ENCODE peak calls at places on chromosomes 7 and 10, in five cellular contexts. U, W, M, R and Y are unnamed samples.

GRCh38 chr7:29327455-29327854 is 132.9 kb downstream of the CHN2 start:
- DNase-seq in U (no peak), W (no peak), M (no peak), R (no peak), Y (no peak)

GRCh38 chr10:6054884-6055283 is 7.3 kb downstream of the IL2RA start:
- DNase-seq in U (no peak), W (no peak), M (peak), R (no peak), Y (no peak)

GRCh38 chr10:24783504-24783903 is 59.8 kb upstream of the ARHGAP21 start:
- DNase-seq in U (no peak), W (no peak), M (no peak), R (no peak), Y (no peak)

GRCh38 chr7:50531928-50532327 is 33.3 kb downstream of the DDC start:
- DNase-seq in U (no peak), W (peak), M (no peak), R (no peak), Y (no peak)

GRCh38 chr10:103888113-103888841 is 29.7 kb downstream of the STN1 start:
- DNase-seq in U (peak), W (peak), M (peak), R (peak), Y (no peak)

GRCh38 chr7:77409005-77409738 is 7.0 kb downstream of the GSAP start:
- DNase-seq in U (peak), W (no peak), M (no peak), R (no peak), Y (no peak)

GRCh38 chr10:126433351-126433750 is 45.1 kb upstream of the ADAM12 start:
- DNase-seq in U (no peak), W (no peak), M (no peak), R (no peak), Y (no peak)

GRCh38 chr10:62244785-62245595 is 23.7 kb downstream of the RTKN2 start:
- DNase-seq in U (peak), W (peak), M (no peak), R (no peak), Y (no peak)

GRCh38 chr10:15672469-15672868 is 47.3 kb downstream of the ITGA8 start:
- DNase-seq in U (no peak), W (no peak), M (no peak), R (no peak), Y (no peak)

GRCh38 chr7:112214887-112215286 is 8.4 kb downstream of the ZNF277 start:
- DNase-seq in U (no peak), W (no peak), M (no peak), R (no peak), Y (no peak)

GRCh38 chr10:43958071-43958432 is 309.4 kb upstream of the ZNF32 start:
- DNase-seq in U (no peak), W (no peak), M (no peak), R (no peak), Y (no peak)

DNA sequence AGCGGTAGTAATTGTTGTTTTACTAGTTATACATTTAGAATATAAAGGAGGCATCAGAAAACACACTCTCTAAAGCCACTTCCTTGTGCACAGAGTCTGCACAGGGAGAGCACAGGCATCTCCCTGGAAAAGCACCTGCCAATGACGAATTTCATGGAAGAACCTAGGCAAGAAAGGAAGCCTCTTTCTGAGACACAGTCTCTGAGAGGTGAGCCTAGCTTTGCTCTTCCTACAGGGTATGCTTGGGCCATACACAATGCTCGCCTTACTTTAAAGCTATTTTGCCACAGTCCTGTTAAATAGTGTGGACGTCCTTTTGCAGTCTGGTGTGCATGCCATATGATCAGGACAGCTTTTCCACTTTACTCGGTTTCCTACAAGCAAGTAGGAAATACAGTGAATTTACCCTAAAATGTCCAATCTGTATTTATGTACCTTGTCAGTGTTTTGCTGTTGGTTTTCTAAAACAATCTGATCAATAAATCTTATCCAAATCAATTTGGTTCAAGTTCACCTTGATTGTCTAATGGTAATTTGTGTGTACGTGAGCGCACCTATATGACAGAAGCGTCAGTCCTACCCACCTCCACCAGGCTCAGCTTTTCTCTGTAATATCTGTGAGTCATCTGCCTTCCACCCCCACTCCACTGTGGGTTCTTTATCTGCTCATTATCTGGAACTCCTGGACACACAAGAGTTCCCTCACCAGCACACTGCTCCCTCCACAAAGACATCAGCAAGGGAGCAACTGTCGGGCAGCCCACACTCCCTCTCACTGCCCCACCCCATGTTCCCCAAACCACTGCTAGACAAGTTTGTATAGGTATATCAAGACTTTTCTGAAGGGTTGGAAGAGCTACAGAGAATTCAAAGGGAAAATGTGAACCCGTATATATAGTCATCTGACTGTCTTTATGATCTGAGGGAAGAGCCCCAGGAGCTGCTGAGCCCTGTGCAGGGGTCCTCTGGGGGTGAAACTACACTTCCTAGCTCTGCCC is 65.2 kb downstream of the KLHDC10 start:
- DNase-seq in U (no peak), W (no peak), M (no peak), R (no peak), Y (no peak)
- TF ChIP-seq EP300 in U (no peak), W (no peak), M (no peak), R (no peak), Y (no peak)

GRCh38 chr10:69792361-69792760 is 9.3 kb upstream of the COL13A1 start:
- DNase-seq in U (no peak), W (no peak), M (no peak), R (no peak), Y (no peak)
- TF ChIP-seq EP300 in U (no peak), W (no peak), M (no peak), R (no peak), Y (no peak)

GRCh38 chr7:85067371-85067770 is 119.5 kb downstream of the SEMA3D start:
- DNase-seq in U (no peak), W (no peak), M (no peak), R (no peak), Y (no peak)
- TF ChIP-seq EP300 in U (no peak), W (no peak), M (no peak), R (no peak), Y (no peak)

GRCh38 chr10:124560377-124560776 is 98.8 kb downstream of the LHPP start:
- DNase-seq in U (no peak), W (no peak), M (peak), R (peak), Y (peak)
- TF ChIP-seq EP300 in U (no peak), W (no peak), M (peak), R (peak), Y (peak)

GRCh38 chr7:118218413-118219156 is 5.9 kb upstream of the ANKRD7 start:
- DNase-seq in U (no peak), W (no peak), M (no peak), R (no peak), Y (no peak)
- TF ChIP-seq EP300 in U (no peak), W (no peak), M (no peak), R (no peak), Y (no peak)

GRCh38 chr7:17020250-17020649 is 138.5 kb upstream of the AGR3 start:
- DNase-seq in U (no peak), W (no peak), M (no peak), R (no peak), Y (no peak)

GRCh38 chr7:17022915-17023314 is 141.1 kb upstream of the AGR3 start:
- DNase-seq in U (no peak), W (no peak), M (no peak), R (no peak), Y (no peak)

GRCh38 chr7:17016402-17017010 is 134.7 kb upstream of the AGR3 start:
- DNase-seq in U (no peak), W (no peak), M (no peak), R (no peak), Y (no peak)

GRCh38 chr7:17019106-17019505 is 137.3 kb upstream of the AGR3 start:
- DNase-seq in U (no peak), W (no peak), M (no peak), R (no peak), Y (no peak)

GRCh38 chr7:17021205-17021604 is 139.4 kb upstream of the AGR3 start:
- DNase-seq in U (no peak), W (no peak), M (no peak), R (no peak), Y (no peak)
- TF ChIP-seq EP300 in U (no peak), W (no peak), M (no peak), R (no peak), Y (no peak)

DNA sequence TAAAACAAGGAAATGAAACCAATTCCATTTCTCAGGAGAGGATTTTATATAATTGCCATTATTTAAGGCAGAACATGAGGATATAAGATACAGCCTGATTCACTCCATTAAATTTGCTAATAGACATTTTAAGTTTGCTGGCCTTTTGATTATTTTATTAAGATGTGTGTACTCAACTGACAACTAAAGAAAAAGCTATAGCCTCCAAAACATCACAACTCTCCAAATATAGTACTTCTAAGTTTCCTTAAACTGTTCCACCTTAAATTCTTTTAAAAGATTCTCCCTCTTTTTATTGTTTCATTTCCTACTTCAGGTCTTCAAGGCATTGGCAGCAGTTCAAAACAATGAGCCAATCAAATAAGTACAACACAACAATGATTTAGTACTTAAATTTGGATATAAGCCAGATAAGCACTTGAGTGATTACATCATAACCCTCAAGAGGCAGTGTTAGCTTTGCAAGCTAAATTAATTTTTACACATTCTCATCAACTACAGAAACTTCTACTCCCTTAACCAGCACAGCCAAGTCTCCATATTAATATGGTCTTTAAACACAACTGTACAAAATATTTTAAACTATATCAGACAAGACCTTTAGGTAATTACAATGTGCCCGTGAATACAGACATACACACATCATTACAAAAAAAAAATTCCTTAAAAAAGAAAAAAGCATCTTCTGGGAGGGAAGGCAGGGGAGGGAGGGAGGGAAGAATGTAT is 121.8 kb downstream of the KMT2C start:
- DNase-seq in U (peak), W (peak), M (no peak), R (no peak), Y (no peak)
- TF ChIP-seq EP300 in U (no peak), W (no peak), M (no peak), R (no peak), Y (no peak)

DNA sequence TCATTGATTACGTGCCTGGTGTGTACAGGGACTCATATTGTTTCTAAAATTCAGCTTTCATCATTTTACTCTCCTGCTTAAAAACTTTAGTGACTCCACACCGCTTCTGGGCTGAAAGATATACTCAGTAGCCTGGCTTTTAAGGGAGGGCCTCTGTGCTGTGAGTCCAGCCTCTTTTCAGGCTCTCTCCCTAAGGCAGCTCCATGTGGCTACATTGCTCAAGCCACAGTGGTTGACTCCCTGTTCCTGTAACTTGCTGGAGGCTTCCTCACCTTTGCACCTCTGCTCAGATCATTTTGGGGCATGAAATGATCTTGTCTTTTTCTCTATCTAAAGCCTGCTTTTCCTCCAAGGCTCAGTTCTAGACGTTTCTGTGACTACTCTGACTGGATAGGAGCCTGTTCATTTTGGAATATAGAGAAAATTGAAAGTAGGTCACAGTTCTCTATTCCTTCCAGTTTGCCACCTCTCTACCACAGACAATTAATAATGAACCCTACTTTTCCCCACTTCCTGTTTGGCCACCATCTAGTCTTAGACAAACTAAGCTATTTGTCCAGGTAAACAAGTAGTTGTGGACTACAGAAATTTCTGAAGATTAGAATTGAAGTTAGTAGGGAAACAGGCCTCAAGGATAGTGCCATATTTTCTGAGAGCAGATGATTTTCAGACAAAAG is 86.8 kb downstream of the AUTS2 start:
- DNase-seq in U (no peak), W (no peak), M (no peak), R (peak), Y (no peak)
- TF ChIP-seq EP300 in U (no peak), W (no peak), M (no peak), R (no peak), Y (no peak)